ENCODE peak calls at places on chromosomes 2 and 18, in eight cellular contexts. R is LNCaP clone FGC; L is omental fat pad; C is GM12878; K is cardiac muscle cell; M is CD8-positive, alpha-beta T cell; J is tibial artery; Z is left ventricle myocardium inferior. U is an unnamed sample.
A peak's percentile ranks its signal among the peaks of the same experiment; 100 is the strongest.

GRCh38 chr2:108573070-108573469 is 38.8 kb downstream of the LIMS1 start:
- DNase-seq in R (no peak), L (no peak), C (no peak), K (peak; percentile 82), M (no peak), J (no peak), Z (no peak), U (no peak)

GRCh38 chr2:155141418-155141817 is 442.9 kb downstream of the KCNJ3 start:
- DNase-seq in R (no peak), L (no peak), C (no peak), K (no peak), M (no peak), J (no peak), Z (no peak), U (no peak)

GRCh38 chr18:59008302-59008974 is 131.2 kb upstream of the SEC11C start:
- DNase-seq in R (peak; percentile 68), L (no peak), C (no peak), K (peak; percentile 76), M (no peak), J (no peak), Z (no peak), U (no peak)

GRCh38 chr2:102137138-102137537 is 5.4 kb upstream of the IL1R1 start:
- DNase-seq in R (no peak), L (no peak), C (no peak), K (no peak), M (no peak), J (no peak), Z (no peak), U (no peak)

GRCh38 chr2:49940616-49941015 is 786.3 kb upstream of the FSHR start:
- DNase-seq in R (no peak), L (no peak), C (no peak), K (no peak), M (no peak), J (no peak), Z (no peak), U (no peak)

GRCh38 chr2:153710128-153710527 is 161.6 kb upstream of the GALNT13 start:
- DNase-seq in R (no peak), L (no peak), C (no peak), K (no peak), M (no peak), J (no peak), Z (no peak), U (no peak)

GRCh38 chr2:107588181-107588580 is 238.5 kb upstream of the RGPD4 start:
- DNase-seq in R (no peak), L (no peak), C (no peak), K (no peak), M (no peak), J (no peak), Z (no peak), U (no peak)

GRCh38 chr18:10560457-10561045 is 34.7 kb downstream of the NAPG start:
- DNase-seq in R (peak; percentile 58), L (peak; percentile 90), C (peak; percentile 48), K (peak; percentile 86), M (peak; percentile 60), J (peak; percentile 79), Z (peak; percentile 64), U (no peak)

GRCh38 chr2:142165790-142166189 is 35.0 kb upstream of the LRP1B start:
- DNase-seq in R (peak; percentile 13), L (no peak), C (peak; percentile 37), K (peak; percentile 53), M (no peak), J (no peak), Z (no peak), U (no peak)

GRCh38 chr2:48734576-48735303 is 20.8 kb downstream of the LHCGR start:
- DNase-seq in R (no peak), L (no peak), C (no peak), K (no peak), M (no peak), J (no peak), Z (no peak), U (no peak)

GRCh38 chr2:2873450-2873811 is 504.2 kb downstream of the EIPR1 start:
- DNase-seq in R (no peak), L (no peak), C (no peak), K (no peak), M (no peak), J (no peak), Z (no peak), U (no peak)

GRCh38 chr18:12155996-12156395 is 62.4 kb downstream of the ANKRD62 start:
- DNase-seq in R (no peak), L (no peak), C (no peak), K (no peak), M (no peak), J (no peak), Z (no peak), U (no peak)

GRCh38 chr2:191352536-191352935 is 107.3 kb downstream of the MYO1B start:
- DNase-seq in R (no peak), L (no peak), C (no peak), K (peak; percentile 68), M (no peak), J (no peak), Z (no peak), U (no peak)

GRCh38 chr2:42829556-42830510 is 37.5 kb upstream of the HAAO start:
- DNase-seq in R (no peak), L (no peak), C (no peak), K (no peak), M (no peak), J (peak; percentile 59), Z (no peak), U (no peak)

GRCh38 chr2:132782166-132782783 is 112.3 kb upstream of the LYPD1 start:
- DNase-seq in R (no peak), L (no peak), C (no peak), K (no peak), M (no peak), J (no peak), Z (no peak), U (no peak)

GRCh38 chr2:99802730-99803129 is 312.9 kb upstream of the REV1 start:
- DNase-seq in R (no peak), L (no peak), C (no peak), K (no peak), M (no peak), J (no peak), Z (no peak), U (no peak)

GRCh38 chr2:55357907-55358306 is 61.7 kb downstream of the CCDC88A start:
- DNase-seq in R (no peak), L (no peak), C (no peak), K (no peak), M (no peak), J (no peak), Z (no peak), U (peak; percentile 38)

GRCh38 chr2:234834228-234834923 is 117.4 kb upstream of the SH3BP4 start:
- DNase-seq in R (no peak), L (no peak), C (no peak), K (peak; percentile 64), M (no peak), J (no peak), Z (no peak), U (no peak)

GRCh38 chr18:10401489-10401888 is 52.9 kb upstream of the APCDD1 start:
- DNase-seq in R (no peak), L (peak; percentile 37), C (no peak), K (no peak), M (no peak), J (no peak), Z (no peak), U (no peak)

GRCh38 chr2:227813562-227814353 is at the start of gene CCL20:
- DNase-seq in R (no peak), L (no peak), C (no peak), K (no peak), M (no peak), J (no peak), Z (no peak), U (no peak)

GRCh38 chr2:28300921-28301341 is 91.7 kb upstream of the FOSL2 start:
- DNase-seq in R (no peak), L (no peak), C (no peak), K (peak; percentile 77), M (no peak), J (no peak), Z (no peak), U (no peak)

GRCh38 chr2:29000481-29000880 is 19.4 kb downstream of the TOGARAM2 start:
- DNase-seq in R (no peak), L (no peak), C (peak; percentile 31), K (no peak), M (peak; percentile 61), J (peak; percentile 81), Z (peak; percentile 42), U (no peak)

GRCh38 chr2:173134703-173135102 is 59.1 kb downstream of the MAP3K20 start:
- DNase-seq in R (no peak), L (no peak), C (no peak), K (peak; percentile 80), M (no peak), J (no peak), Z (no peak), U (no peak)

GRCh38 chr18:75730249-75730648 is 302.7 kb upstream of the SMIM21 start:
- DNase-seq in R (no peak), L (no peak), C (no peak), K (no peak), M (no peak), J (no peak), Z (no peak), U (no peak)

GRCh38 chr18:75728621-75729020 is 301.1 kb upstream of the SMIM21 start:
- DNase-seq in R (no peak), L (no peak), C (no peak), K (no peak), M (no peak), J (no peak), Z (no peak), U (no peak)

GRCh38 chr18:75727479-75727878 is 300.0 kb upstream of the SMIM21 start:
- DNase-seq in R (no peak), L (no peak), C (no peak), K (peak; percentile 59), M (no peak), J (no peak), Z (peak; percentile 36), U (no peak)
- TF ChIP-seq CTCF in R (peak; percentile 68), L (no peak), C (peak; percentile 44), K (peak; percentile 67), M (no peak), J (no peak), Z (peak; percentile 61), U (peak; percentile 58)

GRCh38 chr2:46303233-46303632 is 6.0 kb downstream of the EPAS1 start:
- DNase-seq in R (no peak), L (no peak), C (no peak), K (no peak), M (no peak), J (no peak), Z (no peak), U (no peak)
- TF ChIP-seq CTCF in R (no peak), L (no peak), C (no peak), K (no peak), M (no peak), J (no peak), Z (no peak), U (no peak)

DNA sequence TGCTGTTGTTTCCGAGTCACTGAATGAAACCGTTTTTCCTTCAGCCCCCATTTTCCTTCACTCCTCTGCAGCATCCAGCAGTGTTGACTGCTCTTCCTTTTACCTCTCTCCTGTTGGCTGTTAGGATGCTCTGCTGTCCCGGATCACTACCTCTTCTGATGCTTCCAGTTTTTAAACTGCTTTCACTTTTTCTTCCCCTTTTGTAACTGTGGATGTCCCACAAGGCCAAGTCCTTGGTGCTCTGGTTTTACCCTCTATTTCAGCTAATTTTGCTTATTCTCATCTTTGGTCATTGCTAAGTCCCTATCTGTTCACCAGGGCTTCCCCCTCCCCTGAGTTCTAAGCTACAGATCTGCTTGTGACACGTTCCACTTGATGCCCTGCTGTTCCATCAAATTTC is 39.4 kb upstream of the MAP4K3 start:
- DNase-seq in R (no peak), L (no peak), C (no peak), K (no peak), M (no peak), J (no peak), Z (no peak), U (no peak)
- TF ChIP-seq CTCF in R (no peak), L (no peak), C (no peak), K (no peak), M (no peak), J (no peak), Z (no peak), U (no peak)

GRCh38 chr2:16662440-16662839 is 3.2 kb downstream of the CYRIA start:
- DNase-seq in R (no peak), L (no peak), C (no peak), K (peak; percentile 49), M (no peak), J (no peak), Z (no peak), U (no peak)
- TF ChIP-seq CTCF in R (no peak), L (no peak), C (no peak), K (no peak), M (no peak), J (no peak), Z (no peak), U (no peak)